ENCODE peak calls at places on chromosomes 7 and 10, in four cellular contexts. L is lower lobe of right lung; E is IMR-90; A is CD8-positive, alpha-beta T cell. U is an unnamed sample. For H3K9me3, the result is how much of the 10 kb centered on the place peaks cover.

GRCh38 chr10:78301481-78301880 is 267.8 kb downstream of the RPS24 start:
- DNase-seq in E (no peak), A (peak), L (no peak), U (no peak)

GRCh38 chr10:84825330-84825729 is 496.9 kb downstream of the CCSER2 start:
- DNase-seq in L (no peak), E (peak), A (no peak), U (no peak)

GRCh38 chr10:80459047-80459865 is 5.1 kb downstream of the TSPAN14 start:
- DNase-seq in L (peak), A (peak), E (no peak), U (no peak)

GRCh38 chr7:84258628-84259027 is 64.0 kb upstream of the SEMA3A start:
- DNase-seq in A (no peak), L (no peak), E (peak), U (no peak)

GRCh38 chr7:94928168-94928707 is 20.8 kb downstream of the PPP1R9A start:
- DNase-seq in E (no peak), A (no peak), L (no peak), U (no peak)

GRCh38 chr7:118573065-118573464 is 348.6 kb downstream of the ANKRD7 start:
- DNase-seq in A (no peak), L (no peak), E (no peak), U (no peak)

GRCh38 chr7:111985802-111986201 is 220.4 kb downstream of the DOCK4 start:
- DNase-seq in A (no peak), L (no peak), E (no peak), U (no peak)

GRCh38 chr10:69639291-69640195 is 9.5 kb downstream of the FAM241B start:
- DNase-seq in A (peak), E (peak), L (peak), U (peak)

GRCh38 chr7:151482883-151483699 is 36.6 kb downstream of the RHEB start:
- DNase-seq in E (no peak), L (no peak), A (no peak), U (no peak)

GRCh38 chr7:158270856-158271413 is 316.7 kb downstream of the PTPRN2 start:
- DNase-seq in A (no peak), E (no peak), L (no peak), U (no peak)
- H3K9me3 ChIP-seq in A (under half), E (half or more), L (under half), U (under half)

DNA sequence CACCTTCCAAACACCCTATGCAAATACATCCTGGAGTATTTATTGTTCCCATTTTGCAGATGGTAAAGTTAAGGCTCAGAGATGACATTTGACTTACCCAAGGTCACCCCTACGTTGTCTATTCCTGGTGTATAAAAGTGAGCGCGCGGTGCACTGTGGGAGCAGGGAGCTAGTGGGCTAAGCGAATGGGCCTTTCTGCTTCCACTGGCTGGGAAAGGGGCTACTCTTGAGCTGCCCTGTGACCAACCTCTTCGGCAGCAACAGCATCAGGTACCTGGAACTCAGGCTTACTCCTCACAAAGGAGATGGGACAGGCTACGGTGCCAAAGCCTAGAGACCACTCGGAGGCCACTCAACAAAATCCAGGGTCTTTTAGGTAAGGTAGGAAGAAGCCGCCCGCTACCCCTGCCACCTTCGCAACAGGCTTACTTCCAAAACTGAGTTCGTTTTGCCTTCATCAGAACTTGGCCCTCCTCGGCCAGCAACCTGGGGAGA is 2.4 kb downstream of the PTF1A start:
- DNase-seq in L (no peak), A (no peak), E (no peak), U (no peak)
- H3K9me3 ChIP-seq in L (under half), A (under half), E (under half), U (under half)

GRCh38 chr7:157730614-157731013 is 393.8 kb downstream of the DNAJB6 start:
- DNase-seq in L (no peak), E (no peak), A (no peak), U (no peak)
- H3K9me3 ChIP-seq in L (under half), E (under half), A (under half), U (under half)

GRCh38 chr10:106635947-106636346 is 528.6 kb downstream of the SORCS1 start:
- DNase-seq in A (no peak), L (peak), E (no peak), U (no peak)
- H3K9me3 ChIP-seq in A (under half), L (under half), E (under half), U (under half)

GRCh38 chr7:158005531-158005930 is 582.1 kb downstream of the PTPRN2 start:
- DNase-seq in A (no peak), E (no peak), L (no peak), U (no peak)
- H3K9me3 ChIP-seq in A (under half), E (under half), L (under half), U (under half)

U was measured in T-helper 17 cell.